ENCODE peak calls at places on chromosomes 6 and 20, in four cellular contexts. U is uterus, P is Peyer's patch, T is suprapubic skin. A is an unnamed sample.

GRCh38 chr6:41634657-41635056 is 3.6 kb upstream of the MDFI start:
- DNase-seq in U (no peak), P (no peak), T (no peak), A (no peak)

GRCh38 chr6:121242386-121242785 is 91.9 kb downstream of the TBC1D32 start:
- DNase-seq in P (no peak), T (no peak), U (no peak), A (no peak)

GRCh38 chr6:113299526-113299925 is 557.6 kb upstream of the MARCKS start:
- DNase-seq in U (no peak), T (no peak), P (no peak), A (no peak)

GRCh38 chr6:317452-318144 is 25.3 kb downstream of the DUSP22 start:
- DNase-seq in T (no peak), P (peak; percentile 46), U (no peak), A (no peak)

GRCh38 chr20:6590891-6591679 is 176.4 kb upstream of the BMP2 start:
- DNase-seq in T (no peak), P (no peak), U (no peak), A (no peak)

GRCh38 chr6:5671604-5672559 is 334.8 kb downstream of the NRN1 start:
- DNase-seq in U (no peak), P (no peak), T (no peak), A (peak; percentile 28)

GRCh38 chr6:159106627-159107241 is 61.9 kb upstream of the TAGAP start:
- DNase-seq in T (no peak), P (no peak), U (peak; percentile 49), A (peak; percentile 39)

GRCh38 chr20:38650010-38650409 is 48.4 kb downstream of the ARHGAP40 start:
- DNase-seq in U (no peak), P (no peak), T (no peak), A (no peak)

GRCh38 chr6:149696904-149697303 is 21.0 kb downstream of the LATS1 start:
- DNase-seq in P (no peak), T (no peak), U (no peak), A (no peak)

GRCh38 chr6:13638626-13639025 is 23.5 kb downstream of the NOL7 start:
- DNase-seq in T (no peak), P (no peak), U (no peak), A (no peak)

GRCh38 chr6:44464051-44464450 is 76.5 kb downstream of the CDC5L start:
- DNase-seq in P (no peak), T (no peak), U (no peak), A (no peak)

GRCh38 chr6:7451321-7451720 is 61.7 kb downstream of the RIOK1 start:
- DNase-seq in P (no peak), T (no peak), U (no peak), A (no peak)

GRCh38 chr20:19492116-19492515 is 265.9 kb upstream of the RIN2 start:
- DNase-seq in P (no peak), U (no peak), T (no peak), A (no peak)

GRCh38 chr20:62914436-62914835 is 11.9 kb downstream of the DIDO1 start:
- DNase-seq in P (no peak), T (no peak), U (no peak), A (no peak)

GRCh38 chr6:15317934-15318902 is 72.3 kb downstream of the JARID2 start:
- DNase-seq in T (no peak), P (no peak), U (no peak), A (no peak)

GRCh38 chr6:45185403-45186251 is 142.5 kb upstream of the RUNX2 start:
- DNase-seq in T (no peak), P (no peak), U (no peak), A (no peak)

GRCh38 chr6:12485226-12485764 is 195.1 kb downstream of the EDN1 start:
- DNase-seq in U (no peak), P (no peak), T (no peak), A (no peak)

GRCh38 chr6:112253842-112254816 is at the start of gene LAMA4:
- DNase-seq in P (peak; percentile 51), U (peak; percentile 68), T (peak; percentile 70), A (no peak)

GRCh38 chr6:149233056-149233715 is 84.3 kb upstream of the TAB2 start:
- DNase-seq in U (no peak), P (no peak), T (no peak), A (no peak)

GRCh38 chr6:90885611-90886056 is 298.8 kb upstream of the MAP3K7 start:
- DNase-seq in P (no peak), T (no peak), U (no peak), A (no peak)

GRCh38 chr6:18326001-18326400 is 61.1 kb upstream of the RNF144B start:
- DNase-seq in T (no peak), U (no peak), P (no peak), A (no peak)
- H3K27ac ChIP-seq in T (no peak overlapping the region), U (no peak overlapping the region), P (no peak overlapping the region), A (no peak overlapping the region)

DNA sequence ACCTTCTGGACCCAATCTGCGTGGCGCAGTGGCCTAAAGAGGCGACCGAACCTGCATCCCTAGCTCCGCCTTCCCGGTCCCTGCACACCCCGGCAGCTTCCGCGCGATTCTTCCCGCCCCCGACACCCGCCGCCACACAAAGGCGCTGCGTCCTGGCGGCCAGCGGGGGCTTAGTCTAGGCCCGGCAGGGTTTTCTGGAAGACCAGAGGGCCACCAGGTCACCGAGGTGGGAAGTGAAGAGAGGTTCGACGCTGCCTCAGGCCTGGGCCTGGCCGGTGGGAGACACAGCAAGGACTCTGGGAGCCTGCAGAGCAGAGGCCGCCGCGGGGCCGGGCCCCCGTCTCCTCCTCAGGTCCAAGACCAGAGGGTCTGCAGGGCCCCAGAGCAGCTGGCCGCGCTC is 154.9 kb downstream of the OR2B2 start:
- DNase-seq in P (peak; percentile 74), T (no peak), U (no peak), A (no peak)
- TF ChIP-seq POLR2A in P (no peak), T (no peak), U (no peak), A (no peak)

GRCh38 chr6:110414669-110415296 is 592 bp downstream of the DDO start:
- DNase-seq in T (no peak), P (no peak), U (no peak), A (peak; percentile 19)
- H3K27ac ChIP-seq in T (peak overlapping the region; percentile 54), P (peak overlapping the region; percentile 74), U (peak overlapping the region; percentile 93), A (peak overlapping the region; percentile 92)

GRCh38 chr6:43199912-43200311 is 17.9 kb downstream of the CUL9 start:
- DNase-seq in P (peak; percentile 28), T (no peak), U (no peak), A (no peak)
- TF ChIP-seq POLR2A in P (no peak), T (no peak), U (no peak), A (no peak)

GRCh38 chr20:44649976-44650375 is 1.5 kb downstream of the ADA start:
- DNase-seq in T (no peak), U (no peak), P (no peak), A (no peak)

GRCh38 chr20:44648579-44648978 is 2.9 kb downstream of the ADA start:
- DNase-seq in T (no peak), U (no peak), P (no peak), A (no peak)

GRCh38 chr20:44651507-44652373 is at the start of gene ADA:
- DNase-seq in P (peak; percentile 84), U (peak; percentile 56), T (peak; percentile 74), A (no peak)

GRCh38 chr20:44653536-44653935 is 2.0 kb upstream of the ADA start:
- DNase-seq in T (no peak), P (no peak), U (no peak), A (no peak)

DNA sequence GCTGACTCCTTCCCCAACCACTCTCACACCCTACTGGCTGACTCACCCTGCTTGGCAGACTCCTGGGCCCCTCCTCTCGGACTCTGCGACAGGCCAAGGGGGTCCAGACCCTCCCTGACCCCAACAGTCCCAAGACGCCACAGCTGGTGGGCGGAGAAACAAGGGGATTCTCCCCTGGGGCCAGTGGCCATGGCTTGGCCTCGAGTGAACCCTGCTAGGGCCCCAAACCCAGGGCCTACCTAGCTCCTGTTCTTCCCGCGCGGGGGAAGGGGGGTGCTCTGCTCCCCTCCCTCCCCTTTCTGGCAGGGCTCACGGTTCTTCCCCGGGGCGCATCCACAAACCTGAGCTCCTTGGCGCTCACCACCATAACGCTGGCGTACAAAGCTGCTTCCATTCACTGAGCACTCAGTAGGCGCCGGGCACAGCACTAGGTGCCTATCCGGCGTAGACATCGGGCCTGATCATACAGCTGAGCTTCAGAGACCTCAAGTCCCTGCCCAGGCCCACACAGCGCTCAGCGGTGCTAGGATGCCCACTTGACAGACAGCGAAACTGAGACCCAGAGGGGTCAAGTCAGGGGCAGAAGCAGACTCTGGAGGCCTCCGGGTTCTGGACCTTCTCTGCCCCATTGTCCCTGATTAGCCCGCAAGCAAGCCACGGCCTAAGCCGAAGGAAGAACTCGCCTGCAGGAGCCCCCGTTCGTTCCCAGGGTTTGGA is 564 bp downstream of the ADA start:
- DNase-seq in P (no peak), U (no peak), T (no peak), A (no peak)
- H3K27ac ChIP-seq in P (peak overlapping the region; percentile 81), U (peak overlapping the region; percentile 81), T (peak overlapping the region; percentile 82), A (peak overlapping the region; percentile 88)

DNA sequence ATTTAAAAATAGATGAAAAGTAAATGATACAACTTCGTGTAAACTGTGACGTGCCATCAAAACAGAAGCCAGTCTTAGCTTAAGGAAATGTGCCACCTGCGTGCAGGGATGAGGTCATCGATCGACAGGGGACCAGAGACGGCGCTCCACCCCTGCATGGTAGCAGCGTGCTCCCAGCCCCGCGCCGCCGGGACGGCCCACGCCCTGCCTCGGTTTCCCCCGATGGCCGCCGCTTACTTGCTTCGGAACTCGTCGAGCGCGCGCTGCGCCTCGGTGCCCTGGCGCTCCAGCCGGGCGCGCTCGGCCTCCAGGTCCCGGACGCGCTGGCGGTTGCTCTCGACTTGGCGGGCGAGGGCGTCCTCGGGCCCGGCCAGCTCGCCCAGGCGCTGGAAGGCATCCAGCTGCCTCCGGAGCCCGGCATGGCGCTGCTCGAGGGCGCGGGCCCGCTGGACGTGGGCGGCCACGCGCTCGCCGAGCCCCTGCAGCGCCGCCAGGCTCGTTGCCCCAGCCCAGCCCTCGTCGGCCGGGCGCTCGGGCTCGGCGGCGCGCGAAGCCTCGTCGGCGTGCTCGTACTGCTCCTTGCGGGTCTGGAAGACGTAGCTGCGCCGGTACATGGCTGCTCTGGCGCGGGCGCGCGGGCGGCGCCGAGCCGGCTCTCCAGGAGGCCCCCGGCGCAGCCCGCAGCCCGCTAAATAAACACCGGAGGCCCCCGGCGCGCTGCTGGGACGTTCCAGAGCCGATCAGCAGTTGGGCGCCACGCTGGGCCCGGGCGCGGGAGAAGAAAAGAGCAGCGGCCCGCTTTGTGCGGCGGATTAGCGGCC is at the start of gene BFSP1:
- DNase-seq in T (no peak), U (peak; percentile 28), P (peak; percentile 68), A (no peak)
- TF ChIP-seq POLR2A in T (no peak), U (no peak), P (no peak), A (no peak)